ENCODE peak calls at places on chromosomes 1 and 21, in eight cellular contexts. F is HCT116, G is sigmoid colon, A is stomach, P is HL-60, X is K562, W is Panc1, V is H1. N is an unnamed sample.

GRCh38 chr1:3858231-3858981 is 1.1 kb downstream of the DFFB start:
- DNase-seq in W (no peak), V (no peak), X (peak; percentile 24), A (peak; percentile 28), G (no peak), P (peak; percentile 35), F (no peak), N (no peak)

GRCh38 chr1:206717237-206717989 is 32.7 kb downstream of the MAPKAPK2 start:
- DNase-seq in F (no peak), X (peak; percentile 72), W (no peak), P (no peak), G (peak; percentile 69), V (no peak), A (no peak), N (no peak)

GRCh38 chr1:100631015-100631521 is 88.5 kb upstream of the VCAM1 start:
- DNase-seq in A (no peak), V (no peak), X (no peak), G (no peak), F (no peak), W (no peak), P (peak; percentile 36), N (no peak)

GRCh38 chr1:29122987-29123870 is 474 bp downstream of the TMEM200B start:
- DNase-seq in A (no peak), W (no peak), F (no peak), P (no peak), V (no peak), G (peak; percentile 77), X (no peak), N (no peak)

GRCh38 chr1:245688536-245689453 is 534.0 kb downstream of the KIF26B start:
- DNase-seq in A (no peak), W (no peak), V (no peak), X (no peak), G (no peak), P (no peak), F (no peak), N (no peak)

GRCh38 chr1:187763976-187764375 is 935.2 kb downstream of the PLA2G4A start:
- DNase-seq in W (no peak), X (no peak), P (no peak), G (no peak), A (no peak), V (no peak), F (no peak), N (no peak)

GRCh38 chr1:165717918-165718515 is 19.7 kb upstream of the ALDH9A1 start:
- DNase-seq in P (no peak), V (no peak), X (peak; percentile 67), A (peak; percentile 49), F (peak; percentile 48), G (no peak), W (peak; percentile 58), N (no peak)

GRCh38 chr1:29210278-29211085 is 20.3 kb downstream of the MECR start:
- DNase-seq in F (no peak), P (no peak), X (no peak), G (no peak), V (no peak), W (no peak), A (no peak), N (no peak)

GRCh38 chr1:7048395-7048794 is 263.1 kb downstream of the CAMTA1 start:
- DNase-seq in G (no peak), F (no peak), P (no peak), V (no peak), X (no peak), W (no peak), A (no peak), N (no peak)

GRCh38 chr1:201299968-201300367 is 16.7 kb downstream of the PKP1 start:
- DNase-seq in P (no peak), X (no peak), V (no peak), W (no peak), G (no peak), A (peak; percentile 64), F (no peak), N (no peak)

GRCh38 chr1:38826886-38827285 is 32.7 kb downstream of the RRAGC start:
- DNase-seq in V (no peak), A (no peak), P (no peak), W (no peak), X (no peak), G (no peak), F (no peak), N (no peak)

GRCh38 chr1:219220945-219221344 is 47.3 kb downstream of the LYPLAL1 start:
- DNase-seq in X (no peak), F (no peak), G (no peak), W (no peak), P (no peak), V (no peak), A (no peak), N (no peak)

GRCh38 chr1:202553560-202554038 is 156.7 kb downstream of the SYT2 start:
- DNase-seq in A (no peak), G (no peak), X (peak; percentile 72), P (no peak), V (no peak), F (no peak), W (no peak), N (no peak)

GRCh38 chr21:45990741-45991605 is 9.4 kb downstream of the COL6A1 start:
- DNase-seq in P (no peak), A (no peak), X (no peak), W (no peak), F (no peak), G (peak; percentile 67), V (no peak), N (no peak)

GRCh38 chr21:46191257-46191685 is 7.0 kb upstream of the SPATC1L start:
- DNase-seq in A (peak; percentile 21), V (no peak), P (no peak), X (no peak), G (peak; percentile 82), W (no peak), F (no peak), N (no peak)

GRCh38 chr1:214141486-214141885 is 139.5 kb upstream of the SMYD2 start:
- DNase-seq in G (no peak), A (no peak), W (no peak), F (no peak), V (no peak), X (no peak), P (no peak), N (no peak)

GRCh38 chr1:113861641-113862040 is 9.9 kb downstream of the PTPN22 start:
- DNase-seq in W (no peak), P (no peak), V (no peak), X (no peak), A (no peak), F (no peak), G (no peak), N (no peak)

GRCh38 chr21:24594082-24594481 is 1013.2 kb downstream of the MRPL39 start:
- DNase-seq in G (no peak), P (no peak), F (no peak), A (no peak), W (no peak), X (no peak), V (peak; percentile 2), N (no peak)

GRCh38 chr1:22527555-22528296 is 35.6 kb upstream of the EPHA8 start:
- DNase-seq in G (no peak), P (no peak), W (no peak), A (no peak), V (no peak), F (no peak), X (no peak), N (no peak)

GRCh38 chr1:47181955-47182680 is 7.7 kb downstream of the PDZK1IP1 start:
- DNase-seq in W (no peak), F (no peak), V (no peak), G (no peak), P (no peak), A (peak; percentile 65), X (peak; percentile 79), N (no peak)

DNA sequence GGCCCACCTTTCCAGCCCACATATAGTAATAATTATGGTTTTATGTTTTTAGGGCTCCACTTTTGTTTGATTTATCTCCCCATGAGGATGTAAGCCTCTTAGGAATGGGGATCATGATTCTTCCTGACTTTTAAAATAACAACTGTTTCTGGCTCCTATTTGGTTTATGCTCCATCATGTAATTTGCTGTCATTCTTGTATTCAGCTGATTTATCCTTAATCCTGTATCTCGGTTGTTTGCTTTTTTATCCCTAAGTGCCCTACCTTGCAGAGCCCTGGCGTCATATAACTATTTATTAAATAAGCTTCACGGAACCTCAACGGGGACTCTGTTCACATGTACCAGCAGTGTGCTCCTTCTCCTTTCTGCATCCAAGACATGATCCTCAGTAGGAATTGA is 70.7 kb downstream of the RYR2 start:
- DNase-seq in G (no peak), A (no peak), P (no peak), W (no peak), V (no peak), F (no peak), X (no peak), N (no peak)
- H3K27ac ChIP-seq in G (no peak overlapping the region), A (peak overlapping the region; percentile 29), P (no peak overlapping the region), W (no peak overlapping the region), V (no peak overlapping the region), F (no peak overlapping the region), X (no peak overlapping the region), N (no peak overlapping the region)

DNA sequence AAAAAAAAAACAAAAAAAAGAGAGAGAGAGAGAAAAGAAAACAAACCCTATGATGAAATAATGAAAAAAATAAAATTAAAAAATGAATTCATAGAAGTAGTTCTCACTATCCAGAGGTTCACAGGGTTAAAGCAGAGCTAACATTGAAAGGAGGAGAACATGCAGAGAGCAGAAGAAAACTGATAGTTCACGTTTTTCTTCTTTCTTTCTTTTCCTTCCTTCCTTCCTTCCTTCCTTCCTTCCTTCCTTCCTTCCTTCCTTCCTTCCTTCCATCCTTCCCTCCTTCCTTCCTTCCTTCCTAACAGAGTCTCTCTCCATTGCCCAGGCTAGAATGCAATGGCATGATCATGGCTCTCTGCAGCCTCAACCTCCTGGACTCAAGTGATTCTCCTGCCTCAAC is 30.4 kb upstream of the SARS1 start:
- DNase-seq in X (no peak), V (no peak), G (no peak), F (no peak), W (no peak), A (no peak), P (no peak), N (no peak)
- TF ChIP-seq POLR2AphosphoS5 in X (no peak), V (no peak), G (no peak), F (no peak), W (no peak), A (no peak), P (no peak), N (no peak)

DNA sequence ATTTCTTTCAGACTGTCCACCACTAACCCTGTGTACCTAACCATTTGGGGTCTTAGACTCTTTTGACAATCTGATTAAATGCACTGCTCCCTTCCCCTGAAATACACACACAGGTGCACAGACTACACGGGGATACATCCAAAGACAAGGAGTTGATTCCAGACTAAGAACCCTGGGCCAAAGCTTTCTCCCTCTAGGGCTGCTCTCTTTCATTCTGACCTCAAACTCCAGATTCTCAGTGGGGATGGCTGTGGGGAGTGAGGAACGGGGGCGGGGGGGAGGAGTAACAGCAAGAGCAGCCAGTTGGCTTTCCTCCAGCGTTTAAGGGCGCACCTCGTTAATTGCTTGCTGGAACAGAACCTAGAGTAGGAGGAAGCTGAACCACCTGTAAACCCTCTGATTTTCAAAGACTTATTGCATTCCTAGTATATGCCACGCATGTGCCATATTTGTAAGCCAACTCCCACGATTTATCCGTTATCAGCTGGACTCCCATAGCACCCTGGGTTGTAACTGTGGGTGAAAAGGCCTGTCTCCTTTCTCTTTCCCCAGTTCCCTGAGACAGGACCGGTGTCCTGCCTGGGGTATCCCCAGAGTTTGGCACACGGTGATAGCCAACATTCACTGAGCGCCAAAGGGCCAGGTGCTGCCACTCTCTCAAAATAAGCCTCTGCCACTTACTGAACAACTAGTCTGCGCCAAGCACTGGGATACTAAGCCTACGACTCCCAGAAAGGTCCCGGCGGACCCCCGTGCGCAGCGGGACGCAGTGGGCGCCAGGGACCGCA is 904 bp downstream of the MTHFR start:
- DNase-seq in P (peak; percentile 45), X (peak; percentile 75), W (no peak), A (peak; percentile 66), G (peak; percentile 85), F (no peak), V (no peak), N (no peak)
- H3K27ac ChIP-seq in P (peak overlapping the region; percentile 77), X (peak overlapping the region; percentile 98), W (peak overlapping the region; percentile 94), A (peak overlapping the region; percentile 99), G (peak overlapping the region; percentile 95), F (peak overlapping the region; percentile 89), V (peak overlapping the region; percentile 81), N (peak overlapping the region; percentile 2)

GRCh38 chr21:29092102-29092959 is 18.9 kb upstream of the CCT8 start:
- DNase-seq in W (no peak), P (no peak), G (no peak), A (no peak), F (no peak), V (no peak), X (no peak), N (no peak)
- TF ChIP-seq POLR2AphosphoS5 in W (no peak), P (no peak), G (no peak), A (no peak), F (no peak), V (no peak), X (no peak), N (no peak)